ENCODE peak calls at places on chromosomes 13 and 19, in ten cellular contexts. One of them, this sample, is unnamed.

GRCh38 chr13:30409911-30410704 is 12.2 kb upstream of the UBE2L5 start:
- DNase-seq in activated CD4-positive, alpha-beta T cell treated with anti-CD3 and anti-CD28 coated beads, Interleukin-2, amount 10 ng/mL, durations not matched to agents 7 days and 5 days: no peak
- DNase-seq in hippocampal formation: no peak
- DNase-seq in stimulated activated CD4-positive, alpha-beta T cell treated with anti-CD3 and anti-CD28 coated beads, Interleukin-15, amount 100 ng/mL, for 48 hours: no peak
- DNase-seq in NCI-H1417 treated with DMSO at 0.1 percent for 48 hours: no peak
- DNase-seq in mesenchymal stem cell: peak
- DNase-seq in uterus: peak
- DNase-seq in ACHN: peak
- DNase-seq in activated T-helper 2 cell treated with anti-CD3 and anti-CD28 coated beads, Interferon-gamma antibody, Interleukin-2, Interleukin-4, amounts not matched to agents 10 μg/mL and 5 μg/mL and 100 μg/mL, durations not matched to agents 14 hours and 24 hours and 36 hours: no peak
- DNase-seq in activated T-cell treated with anti-CD3 and anti-CD28 coated beads for 48 hours: no peak
- DNase-seq in this sample: no peak

GRCh38 chr19:40528533-40529092 is 48.1 kb upstream of the SHKBP1 start:
- DNase-seq in activated CD4-positive, alpha-beta T cell treated with anti-CD3 and anti-CD28 coated beads, Interleukin-2, amount 10 ng/mL, durations not matched to agents 7 days and 5 days: no peak
- DNase-seq in hippocampal formation: no peak
- DNase-seq in stimulated activated CD4-positive, alpha-beta T cell treated with anti-CD3 and anti-CD28 coated beads, Interleukin-15, amount 100 ng/mL, for 48 hours: no peak
- DNase-seq in NCI-H1417 treated with DMSO at 0.1 percent for 48 hours: no peak
- DNase-seq in mesenchymal stem cell: no peak
- DNase-seq in uterus: no peak
- DNase-seq in ACHN: no peak
- DNase-seq in activated T-helper 2 cell treated with anti-CD3 and anti-CD28 coated beads, Interferon-gamma antibody, Interleukin-2, Interleukin-4, amounts not matched to agents 10 μg/mL and 5 μg/mL and 100 μg/mL, durations not matched to agents 14 hours and 24 hours and 36 hours: no peak
- DNase-seq in activated T-cell treated with anti-CD3 and anti-CD28 coated beads for 48 hours: no peak
- DNase-seq in this sample: no peak

GRCh38 chr19:40598918-40599307 is 2.3 kb upstream of the LTBP4 start:
- DNase-seq in activated CD4-positive, alpha-beta T cell treated with anti-CD3 and anti-CD28 coated beads, Interleukin-2, amount 10 ng/mL, durations not matched to agents 7 days and 5 days: no peak
- DNase-seq in hippocampal formation: no peak
- DNase-seq in stimulated activated CD4-positive, alpha-beta T cell treated with anti-CD3 and anti-CD28 coated beads, Interleukin-15, amount 100 ng/mL, for 48 hours: no peak
- DNase-seq in NCI-H1417 treated with DMSO at 0.1 percent for 48 hours: no peak
- DNase-seq in mesenchymal stem cell: no peak
- DNase-seq in uterus: no peak
- DNase-seq in ACHN: no peak
- DNase-seq in activated T-helper 2 cell treated with anti-CD3 and anti-CD28 coated beads, Interferon-gamma antibody, Interleukin-2, Interleukin-4, amounts not matched to agents 10 μg/mL and 5 μg/mL and 100 μg/mL, durations not matched to agents 14 hours and 24 hours and 36 hours: no peak
- DNase-seq in activated T-cell treated with anti-CD3 and anti-CD28 coated beads for 48 hours: no peak
- DNase-seq in this sample: no peak

GRCh38 chr13:94640676-94641075 is 39.0 kb downstream of the GPR180 start:
- DNase-seq in activated CD4-positive, alpha-beta T cell treated with anti-CD3 and anti-CD28 coated beads, Interleukin-2, amount 10 ng/mL, durations not matched to agents 7 days and 5 days: no peak
- DNase-seq in hippocampal formation: no peak
- DNase-seq in stimulated activated CD4-positive, alpha-beta T cell treated with anti-CD3 and anti-CD28 coated beads, Interleukin-15, amount 100 ng/mL, for 48 hours: no peak
- DNase-seq in NCI-H1417 treated with DMSO at 0.1 percent for 48 hours: no peak
- DNase-seq in mesenchymal stem cell: peak
- DNase-seq in uterus: no peak
- DNase-seq in ACHN: no peak
- DNase-seq in activated T-helper 2 cell treated with anti-CD3 and anti-CD28 coated beads, Interferon-gamma antibody, Interleukin-2, Interleukin-4, amounts not matched to agents 10 μg/mL and 5 μg/mL and 100 μg/mL, durations not matched to agents 14 hours and 24 hours and 36 hours: no peak
- DNase-seq in activated T-cell treated with anti-CD3 and anti-CD28 coated beads for 48 hours: no peak
- DNase-seq in this sample: no peak

GRCh38 chr19:46659151-46660007 is 1.6 kb downstream of the DACT3 start:
- DNase-seq in activated CD4-positive, alpha-beta T cell treated with anti-CD3 and anti-CD28 coated beads, Interleukin-2, amount 10 ng/mL, durations not matched to agents 7 days and 5 days: no peak
- DNase-seq in hippocampal formation: peak
- DNase-seq in stimulated activated CD4-positive, alpha-beta T cell treated with anti-CD3 and anti-CD28 coated beads, Interleukin-15, amount 100 ng/mL, for 48 hours: no peak
- DNase-seq in NCI-H1417 treated with DMSO at 0.1 percent for 48 hours: no peak
- DNase-seq in mesenchymal stem cell: peak
- DNase-seq in uterus: peak
- DNase-seq in ACHN: no peak
- DNase-seq in activated T-helper 2 cell treated with anti-CD3 and anti-CD28 coated beads, Interferon-gamma antibody, Interleukin-2, Interleukin-4, amounts not matched to agents 10 μg/mL and 5 μg/mL and 100 μg/mL, durations not matched to agents 14 hours and 24 hours and 36 hours: no peak
- DNase-seq in activated T-cell treated with anti-CD3 and anti-CD28 coated beads for 48 hours: no peak
- DNase-seq in this sample: no peak

GRCh38 chr13:30752991-30753616 is 17.8 kb downstream of the ALOX5AP start:
- DNase-seq in activated CD4-positive, alpha-beta T cell treated with anti-CD3 and anti-CD28 coated beads, Interleukin-2, amount 10 ng/mL, durations not matched to agents 7 days and 5 days: no peak
- DNase-seq in hippocampal formation: no peak
- DNase-seq in stimulated activated CD4-positive, alpha-beta T cell treated with anti-CD3 and anti-CD28 coated beads, Interleukin-15, amount 100 ng/mL, for 48 hours: no peak
- DNase-seq in NCI-H1417 treated with DMSO at 0.1 percent for 48 hours: no peak
- DNase-seq in mesenchymal stem cell: no peak
- DNase-seq in uterus: no peak
- DNase-seq in ACHN: no peak
- DNase-seq in activated T-helper 2 cell treated with anti-CD3 and anti-CD28 coated beads, Interferon-gamma antibody, Interleukin-2, Interleukin-4, amounts not matched to agents 10 μg/mL and 5 μg/mL and 100 μg/mL, durations not matched to agents 14 hours and 24 hours and 36 hours: no peak
- DNase-seq in activated T-cell treated with anti-CD3 and anti-CD28 coated beads for 48 hours: no peak
- DNase-seq in this sample: no peak

GRCh38 chr19:56142087-56142787 is 1.1 kb downstream of the ZNF444 start:
- DNase-seq in activated CD4-positive, alpha-beta T cell treated with anti-CD3 and anti-CD28 coated beads, Interleukin-2, amount 10 ng/mL, durations not matched to agents 7 days and 5 days: no peak
- DNase-seq in hippocampal formation: no peak
- DNase-seq in stimulated activated CD4-positive, alpha-beta T cell treated with anti-CD3 and anti-CD28 coated beads, Interleukin-15, amount 100 ng/mL, for 48 hours: no peak
- DNase-seq in NCI-H1417 treated with DMSO at 0.1 percent for 48 hours: no peak
- DNase-seq in mesenchymal stem cell: no peak
- DNase-seq in uterus: no peak
- DNase-seq in ACHN: no peak
- DNase-seq in activated T-helper 2 cell treated with anti-CD3 and anti-CD28 coated beads, Interferon-gamma antibody, Interleukin-2, Interleukin-4, amounts not matched to agents 10 μg/mL and 5 μg/mL and 100 μg/mL, durations not matched to agents 14 hours and 24 hours and 36 hours: no peak
- DNase-seq in activated T-cell treated with anti-CD3 and anti-CD28 coated beads for 48 hours: no peak
- DNase-seq in this sample: no peak

GRCh38 chr19:13847033-13847899 is 29.7 kb upstream of the NANOS3 start:
- DNase-seq in activated CD4-positive, alpha-beta T cell treated with anti-CD3 and anti-CD28 coated beads, Interleukin-2, amount 10 ng/mL, durations not matched to agents 7 days and 5 days: peak
- DNase-seq in hippocampal formation: peak
- DNase-seq in stimulated activated CD4-positive, alpha-beta T cell treated with anti-CD3 and anti-CD28 coated beads, Interleukin-15, amount 100 ng/mL, for 48 hours: peak
- DNase-seq in NCI-H1417 treated with DMSO at 0.1 percent for 48 hours: peak
- DNase-seq in mesenchymal stem cell: peak
- DNase-seq in uterus: peak
- DNase-seq in ACHN: peak
- DNase-seq in activated T-helper 2 cell treated with anti-CD3 and anti-CD28 coated beads, Interferon-gamma antibody, Interleukin-2, Interleukin-4, amounts not matched to agents 10 μg/mL and 5 μg/mL and 100 μg/mL, durations not matched to agents 14 hours and 24 hours and 36 hours: peak
- DNase-seq in activated T-cell treated with anti-CD3 and anti-CD28 coated beads for 48 hours: peak
- DNase-seq in this sample: peak

GRCh38 chr13:47499358-47500150 is 501.5 kb downstream of the SUCLA2 start:
- DNase-seq in activated CD4-positive, alpha-beta T cell treated with anti-CD3 and anti-CD28 coated beads, Interleukin-2, amount 10 ng/mL, durations not matched to agents 7 days and 5 days: no peak
- DNase-seq in hippocampal formation: no peak
- DNase-seq in stimulated activated CD4-positive, alpha-beta T cell treated with anti-CD3 and anti-CD28 coated beads, Interleukin-15, amount 100 ng/mL, for 48 hours: no peak
- DNase-seq in NCI-H1417 treated with DMSO at 0.1 percent for 48 hours: no peak
- DNase-seq in mesenchymal stem cell: peak
- DNase-seq in uterus: no peak
- DNase-seq in ACHN: no peak
- DNase-seq in activated T-helper 2 cell treated with anti-CD3 and anti-CD28 coated beads, Interferon-gamma antibody, Interleukin-2, Interleukin-4, amounts not matched to agents 10 μg/mL and 5 μg/mL and 100 μg/mL, durations not matched to agents 14 hours and 24 hours and 36 hours: no peak
- DNase-seq in activated T-cell treated with anti-CD3 and anti-CD28 coated beads for 48 hours: no peak
- DNase-seq in this sample: no peak

GRCh38 chr13:43883636-43884035 is 3.9 kb downstream of the LACC1 start:
- DNase-seq in activated CD4-positive, alpha-beta T cell treated with anti-CD3 and anti-CD28 coated beads, Interleukin-2, amount 10 ng/mL, durations not matched to agents 7 days and 5 days: no peak
- DNase-seq in hippocampal formation: no peak
- DNase-seq in stimulated activated CD4-positive, alpha-beta T cell treated with anti-CD3 and anti-CD28 coated beads, Interleukin-15, amount 100 ng/mL, for 48 hours: no peak
- DNase-seq in NCI-H1417 treated with DMSO at 0.1 percent for 48 hours: no peak
- DNase-seq in mesenchymal stem cell: no peak
- DNase-seq in uterus: no peak
- DNase-seq in ACHN: no peak
- DNase-seq in activated T-helper 2 cell treated with anti-CD3 and anti-CD28 coated beads, Interferon-gamma antibody, Interleukin-2, Interleukin-4, amounts not matched to agents 10 μg/mL and 5 μg/mL and 100 μg/mL, durations not matched to agents 14 hours and 24 hours and 36 hours: no peak
- DNase-seq in activated T-cell treated with anti-CD3 and anti-CD28 coated beads for 48 hours: no peak
- DNase-seq in this sample: no peak

GRCh38 chr13:112892759-112893569 is 76.0 kb upstream of the MCF2L start:
- DNase-seq in activated CD4-positive, alpha-beta T cell treated with anti-CD3 and anti-CD28 coated beads, Interleukin-2, amount 10 ng/mL, durations not matched to agents 7 days and 5 days: no peak
- DNase-seq in hippocampal formation: no peak
- DNase-seq in stimulated activated CD4-positive, alpha-beta T cell treated with anti-CD3 and anti-CD28 coated beads, Interleukin-15, amount 100 ng/mL, for 48 hours: no peak
- DNase-seq in NCI-H1417 treated with DMSO at 0.1 percent for 48 hours: no peak
- DNase-seq in mesenchymal stem cell: no peak
- DNase-seq in uterus: no peak
- DNase-seq in ACHN: peak
- DNase-seq in activated T-helper 2 cell treated with anti-CD3 and anti-CD28 coated beads, Interferon-gamma antibody, Interleukin-2, Interleukin-4, amounts not matched to agents 10 μg/mL and 5 μg/mL and 100 μg/mL, durations not matched to agents 14 hours and 24 hours and 36 hours: no peak
- DNase-seq in activated T-cell treated with anti-CD3 and anti-CD28 coated beads for 48 hours: no peak
- DNase-seq in this sample: no peak

GRCh38 chr13:33340631-33341030 is 55.1 kb upstream of the STARD13 start:
- DNase-seq in activated CD4-positive, alpha-beta T cell treated with anti-CD3 and anti-CD28 coated beads, Interleukin-2, amount 10 ng/mL, durations not matched to agents 7 days and 5 days: no peak
- DNase-seq in hippocampal formation: no peak
- DNase-seq in stimulated activated CD4-positive, alpha-beta T cell treated with anti-CD3 and anti-CD28 coated beads, Interleukin-15, amount 100 ng/mL, for 48 hours: no peak
- DNase-seq in NCI-H1417 treated with DMSO at 0.1 percent for 48 hours: no peak
- DNase-seq in mesenchymal stem cell: peak
- DNase-seq in uterus: no peak
- DNase-seq in ACHN: no peak
- DNase-seq in activated T-helper 2 cell treated with anti-CD3 and anti-CD28 coated beads, Interferon-gamma antibody, Interleukin-2, Interleukin-4, amounts not matched to agents 10 μg/mL and 5 μg/mL and 100 μg/mL, durations not matched to agents 14 hours and 24 hours and 36 hours: no peak
- DNase-seq in activated T-cell treated with anti-CD3 and anti-CD28 coated beads for 48 hours: no peak
- DNase-seq in this sample: no peak

GRCh38 chr13:61410669-61411297 is 4.9 kb downstream of the PCDH20 start:
- DNase-seq in activated CD4-positive, alpha-beta T cell treated with anti-CD3 and anti-CD28 coated beads, Interleukin-2, amount 10 ng/mL, durations not matched to agents 7 days and 5 days: no peak
- DNase-seq in hippocampal formation: no peak
- DNase-seq in stimulated activated CD4-positive, alpha-beta T cell treated with anti-CD3 and anti-CD28 coated beads, Interleukin-15, amount 100 ng/mL, for 48 hours: no peak
- DNase-seq in NCI-H1417 treated with DMSO at 0.1 percent for 48 hours: peak
- DNase-seq in mesenchymal stem cell: peak
- DNase-seq in uterus: no peak
- DNase-seq in ACHN: peak
- DNase-seq in activated T-helper 2 cell treated with anti-CD3 and anti-CD28 coated beads, Interferon-gamma antibody, Interleukin-2, Interleukin-4, amounts not matched to agents 10 μg/mL and 5 μg/mL and 100 μg/mL, durations not matched to agents 14 hours and 24 hours and 36 hours: no peak
- DNase-seq in activated T-cell treated with anti-CD3 and anti-CD28 coated beads for 48 hours: no peak
- DNase-seq in this sample: peak

GRCh38 chr13:36248700-36249099 is 34.3 kb upstream of the SOHLH2 start:
- DNase-seq in activated CD4-positive, alpha-beta T cell treated with anti-CD3 and anti-CD28 coated beads, Interleukin-2, amount 10 ng/mL, durations not matched to agents 7 days and 5 days: no peak
- DNase-seq in hippocampal formation: no peak
- DNase-seq in stimulated activated CD4-positive, alpha-beta T cell treated with anti-CD3 and anti-CD28 coated beads, Interleukin-15, amount 100 ng/mL, for 48 hours: no peak
- DNase-seq in NCI-H1417 treated with DMSO at 0.1 percent for 48 hours: no peak
- DNase-seq in mesenchymal stem cell: no peak
- DNase-seq in uterus: no peak
- DNase-seq in ACHN: no peak
- DNase-seq in activated T-helper 2 cell treated with anti-CD3 and anti-CD28 coated beads, Interferon-gamma antibody, Interleukin-2, Interleukin-4, amounts not matched to agents 10 μg/mL and 5 μg/mL and 100 μg/mL, durations not matched to agents 14 hours and 24 hours and 36 hours: no peak
- DNase-seq in activated T-cell treated with anti-CD3 and anti-CD28 coated beads for 48 hours: no peak
- DNase-seq in this sample: no peak

GRCh38 chr19:15253513-15253912 is 21.3 kb upstream of the EPHX3 start:
- DNase-seq in activated CD4-positive, alpha-beta T cell treated with anti-CD3 and anti-CD28 coated beads, Interleukin-2, amount 10 ng/mL, durations not matched to agents 7 days and 5 days: no peak
- DNase-seq in hippocampal formation: no peak
- DNase-seq in stimulated activated CD4-positive, alpha-beta T cell treated with anti-CD3 and anti-CD28 coated beads, Interleukin-15, amount 100 ng/mL, for 48 hours: no peak
- DNase-seq in NCI-H1417 treated with DMSO at 0.1 percent for 48 hours: no peak
- DNase-seq in mesenchymal stem cell: no peak
- DNase-seq in uterus: peak
- DNase-seq in ACHN: no peak
- DNase-seq in activated T-helper 2 cell treated with anti-CD3 and anti-CD28 coated beads, Interferon-gamma antibody, Interleukin-2, Interleukin-4, amounts not matched to agents 10 μg/mL and 5 μg/mL and 100 μg/mL, durations not matched to agents 14 hours and 24 hours and 36 hours: no peak
- DNase-seq in activated T-cell treated with anti-CD3 and anti-CD28 coated beads for 48 hours: no peak
- DNase-seq in this sample: no peak

GRCh38 chr13:111011899-111012298 is 97.0 kb upstream of the ANKRD10 start:
- DNase-seq in activated CD4-positive, alpha-beta T cell treated with anti-CD3 and anti-CD28 coated beads, Interleukin-2, amount 10 ng/mL, durations not matched to agents 7 days and 5 days: peak
- DNase-seq in hippocampal formation: no peak
- DNase-seq in stimulated activated CD4-positive, alpha-beta T cell treated with anti-CD3 and anti-CD28 coated beads, Interleukin-15, amount 100 ng/mL, for 48 hours: no peak
- DNase-seq in NCI-H1417 treated with DMSO at 0.1 percent for 48 hours: no peak
- DNase-seq in mesenchymal stem cell: no peak
- DNase-seq in uterus: no peak
- DNase-seq in ACHN: no peak
- DNase-seq in activated T-helper 2 cell treated with anti-CD3 and anti-CD28 coated beads, Interferon-gamma antibody, Interleukin-2, Interleukin-4, amounts not matched to agents 10 μg/mL and 5 μg/mL and 100 μg/mL, durations not matched to agents 14 hours and 24 hours and 36 hours: no peak
- DNase-seq in activated T-cell treated with anti-CD3 and anti-CD28 coated beads for 48 hours: no peak
- DNase-seq in this sample: no peak

GRCh38 chr19:50817941-50818858 is 5.4 kb downstream of the KLK1 start:
- DNase-seq in activated CD4-positive, alpha-beta T cell treated with anti-CD3 and anti-CD28 coated beads, Interleukin-2, amount 10 ng/mL, durations not matched to agents 7 days and 5 days: peak
- DNase-seq in hippocampal formation: no peak
- DNase-seq in stimulated activated CD4-positive, alpha-beta T cell treated with anti-CD3 and anti-CD28 coated beads, Interleukin-15, amount 100 ng/mL, for 48 hours: peak
- DNase-seq in NCI-H1417 treated with DMSO at 0.1 percent for 48 hours: peak
- DNase-seq in mesenchymal stem cell: peak
- DNase-seq in uterus: no peak
- DNase-seq in ACHN: peak
- DNase-seq in activated T-helper 2 cell treated with anti-CD3 and anti-CD28 coated beads, Interferon-gamma antibody, Interleukin-2, Interleukin-4, amounts not matched to agents 10 μg/mL and 5 μg/mL and 100 μg/mL, durations not matched to agents 14 hours and 24 hours and 36 hours: peak
- DNase-seq in activated T-cell treated with anti-CD3 and anti-CD28 coated beads for 48 hours: peak
- DNase-seq in this sample: no peak

GRCh38 chr13:49279112-49279511 is 31.4 kb downstream of the CDADC1 start:
- DNase-seq in activated CD4-positive, alpha-beta T cell treated with anti-CD3 and anti-CD28 coated beads, Interleukin-2, amount 10 ng/mL, durations not matched to agents 7 days and 5 days: no peak
- DNase-seq in hippocampal formation: no peak
- DNase-seq in stimulated activated CD4-positive, alpha-beta T cell treated with anti-CD3 and anti-CD28 coated beads, Interleukin-15, amount 100 ng/mL, for 48 hours: no peak
- DNase-seq in NCI-H1417 treated with DMSO at 0.1 percent for 48 hours: no peak
- DNase-seq in mesenchymal stem cell: no peak
- DNase-seq in uterus: no peak
- DNase-seq in ACHN: no peak
- DNase-seq in activated T-helper 2 cell treated with anti-CD3 and anti-CD28 coated beads, Interferon-gamma antibody, Interleukin-2, Interleukin-4, amounts not matched to agents 10 μg/mL and 5 μg/mL and 100 μg/mL, durations not matched to agents 14 hours and 24 hours and 36 hours: no peak
- DNase-seq in activated T-cell treated with anti-CD3 and anti-CD28 coated beads for 48 hours: no peak
- DNase-seq in this sample: no peak

GRCh38 chr13:75963318-75963717 is 327.2 kb downstream of the LMO7 start:
- DNase-seq in activated CD4-positive, alpha-beta T cell treated with anti-CD3 and anti-CD28 coated beads, Interleukin-2, amount 10 ng/mL, durations not matched to agents 7 days and 5 days: no peak
- DNase-seq in hippocampal formation: no peak
- DNase-seq in stimulated activated CD4-positive, alpha-beta T cell treated with anti-CD3 and anti-CD28 coated beads, Interleukin-15, amount 100 ng/mL, for 48 hours: no peak
- DNase-seq in NCI-H1417 treated with DMSO at 0.1 percent for 48 hours: no peak
- DNase-seq in mesenchymal stem cell: peak
- DNase-seq in uterus: no peak
- DNase-seq in ACHN: no peak
- DNase-seq in activated T-helper 2 cell treated with anti-CD3 and anti-CD28 coated beads, Interferon-gamma antibody, Interleukin-2, Interleukin-4, amounts not matched to agents 10 μg/mL and 5 μg/mL and 100 μg/mL, durations not matched to agents 14 hours and 24 hours and 36 hours: no peak
- DNase-seq in activated T-cell treated with anti-CD3 and anti-CD28 coated beads for 48 hours: no peak
- DNase-seq in this sample: no peak

GRCh38 chr13:68099616-68100015 is 869.5 kb upstream of the PCDH9 start:
- DNase-seq in activated CD4-positive, alpha-beta T cell treated with anti-CD3 and anti-CD28 coated beads, Interleukin-2, amount 10 ng/mL, durations not matched to agents 7 days and 5 days: no peak
- DNase-seq in hippocampal formation: no peak
- DNase-seq in stimulated activated CD4-positive, alpha-beta T cell treated with anti-CD3 and anti-CD28 coated beads, Interleukin-15, amount 100 ng/mL, for 48 hours: no peak
- DNase-seq in NCI-H1417 treated with DMSO at 0.1 percent for 48 hours: no peak
- DNase-seq in mesenchymal stem cell: peak
- DNase-seq in uterus: no peak
- DNase-seq in ACHN: peak
- DNase-seq in activated T-helper 2 cell treated with anti-CD3 and anti-CD28 coated beads, Interferon-gamma antibody, Interleukin-2, Interleukin-4, amounts not matched to agents 10 μg/mL and 5 μg/mL and 100 μg/mL, durations not matched to agents 14 hours and 24 hours and 36 hours: no peak
- DNase-seq in activated T-cell treated with anti-CD3 and anti-CD28 coated beads for 48 hours: no peak
- DNase-seq in this sample: no peak

GRCh38 chr13:111184685-111185401 is 69.7 kb downstream of the ARHGEF7 start:
- DNase-seq in activated CD4-positive, alpha-beta T cell treated with anti-CD3 and anti-CD28 coated beads, Interleukin-2, amount 10 ng/mL, durations not matched to agents 7 days and 5 days: peak
- DNase-seq in hippocampal formation: no peak
- DNase-seq in stimulated activated CD4-positive, alpha-beta T cell treated with anti-CD3 and anti-CD28 coated beads, Interleukin-15, amount 100 ng/mL, for 48 hours: no peak
- DNase-seq in NCI-H1417 treated with DMSO at 0.1 percent for 48 hours: no peak
- DNase-seq in mesenchymal stem cell: no peak
- DNase-seq in uterus: no peak
- DNase-seq in ACHN: no peak
- DNase-seq in activated T-helper 2 cell treated with anti-CD3 and anti-CD28 coated beads, Interferon-gamma antibody, Interleukin-2, Interleukin-4, amounts not matched to agents 10 μg/mL and 5 μg/mL and 100 μg/mL, durations not matched to agents 14 hours and 24 hours and 36 hours: no peak
- DNase-seq in activated T-cell treated with anti-CD3 and anti-CD28 coated beads for 48 hours: no peak
- DNase-seq in this sample: no peak

GRCh38 chr13:105817011-105817410 is 718.5 kb downstream of the EFNB2 start:
- DNase-seq in activated CD4-positive, alpha-beta T cell treated with anti-CD3 and anti-CD28 coated beads, Interleukin-2, amount 10 ng/mL, durations not matched to agents 7 days and 5 days: no peak
- DNase-seq in hippocampal formation: no peak
- DNase-seq in stimulated activated CD4-positive, alpha-beta T cell treated with anti-CD3 and anti-CD28 coated beads, Interleukin-15, amount 100 ng/mL, for 48 hours: no peak
- DNase-seq in NCI-H1417 treated with DMSO at 0.1 percent for 48 hours: peak
- DNase-seq in mesenchymal stem cell: no peak
- DNase-seq in uterus: no peak
- DNase-seq in ACHN: peak
- DNase-seq in activated T-helper 2 cell treated with anti-CD3 and anti-CD28 coated beads, Interferon-gamma antibody, Interleukin-2, Interleukin-4, amounts not matched to agents 10 μg/mL and 5 μg/mL and 100 μg/mL, durations not matched to agents 14 hours and 24 hours and 36 hours: no peak
- DNase-seq in activated T-cell treated with anti-CD3 and anti-CD28 coated beads for 48 hours: no peak
- DNase-seq in this sample: no peak

GRCh38 chr19:32345261-32346207 is at the start of gene ZNF507:
- DNase-seq in activated CD4-positive, alpha-beta T cell treated with anti-CD3 and anti-CD28 coated beads, Interleukin-2, amount 10 ng/mL, durations not matched to agents 7 days and 5 days: peak
- DNase-seq in hippocampal formation: peak
- DNase-seq in stimulated activated CD4-positive, alpha-beta T cell treated with anti-CD3 and anti-CD28 coated beads, Interleukin-15, amount 100 ng/mL, for 48 hours: peak
- DNase-seq in NCI-H1417 treated with DMSO at 0.1 percent for 48 hours: no peak
- DNase-seq in mesenchymal stem cell: peak
- DNase-seq in uterus: peak
- DNase-seq in ACHN: peak
- DNase-seq in activated T-helper 2 cell treated with anti-CD3 and anti-CD28 coated beads, Interferon-gamma antibody, Interleukin-2, Interleukin-4, amounts not matched to agents 10 μg/mL and 5 μg/mL and 100 μg/mL, durations not matched to agents 14 hours and 24 hours and 36 hours: peak
- DNase-seq in activated T-cell treated with anti-CD3 and anti-CD28 coated beads for 48 hours: peak
- DNase-seq in this sample: peak

This sample was measured in midbrain.